ENCODE peak calls at places on chromosomes 6 and 20, in five cellular contexts. N is fibroblast of the aortic adventitia, U is A549, B is upper lobe of right lung, T is breast epithelium. Z is an unnamed sample.

GRCh38 chr6:14635195-14635594 is 517.6 kb downstream of the CD83 start:
- DNase-seq in U (no peak), B (no peak), T (no peak), N (no peak), Z (no peak)

GRCh38 chr20:49585585-49586245 is 17.8 kb upstream of the PTGIS start:
- DNase-seq in U (no peak), T (no peak), N (no peak), B (no peak), Z (no peak)

GRCh38 chr6:133889557-133890301 is 816 bp downstream of the TCF21 start:
- DNase-seq in T (no peak), U (no peak), B (no peak), N (peak), Z (no peak)

GRCh38 chr6:139082370-139082769 is 52.5 kb upstream of the HECA start:
- DNase-seq in U (no peak), N (no peak), T (no peak), B (no peak), Z (no peak)

GRCh38 chr20:44835661-44836221 is 25.4 kb upstream of the RIMS4 start:
- DNase-seq in T (no peak), B (no peak), N (no peak), U (no peak), Z (no peak)

GRCh38 chr6:140744648-140745320 is 1370.3 kb upstream of the CITED2 start:
- DNase-seq in N (peak), U (no peak), B (no peak), T (no peak), Z (peak)

GRCh38 chr20:33387177-33387576 is 14.1 kb downstream of the CDK5RAP1 start:
- DNase-seq in B (no peak), T (no peak), N (peak), U (peak), Z (peak)

GRCh38 chr6:166312832-166313231 is 4.6 kb upstream of the PRR18 start:
- DNase-seq in N (peak), B (no peak), U (no peak), T (no peak), Z (no peak)

GRCh38 chr6:161228911-161229591 is 44.8 kb downstream of the AGPAT4 start:
- DNase-seq in B (no peak), U (no peak), T (no peak), N (peak), Z (peak)
- H3K4me3 ChIP-seq in B (no peak), U (no peak), T (peak), N (peak), Z (peak)

DNA sequence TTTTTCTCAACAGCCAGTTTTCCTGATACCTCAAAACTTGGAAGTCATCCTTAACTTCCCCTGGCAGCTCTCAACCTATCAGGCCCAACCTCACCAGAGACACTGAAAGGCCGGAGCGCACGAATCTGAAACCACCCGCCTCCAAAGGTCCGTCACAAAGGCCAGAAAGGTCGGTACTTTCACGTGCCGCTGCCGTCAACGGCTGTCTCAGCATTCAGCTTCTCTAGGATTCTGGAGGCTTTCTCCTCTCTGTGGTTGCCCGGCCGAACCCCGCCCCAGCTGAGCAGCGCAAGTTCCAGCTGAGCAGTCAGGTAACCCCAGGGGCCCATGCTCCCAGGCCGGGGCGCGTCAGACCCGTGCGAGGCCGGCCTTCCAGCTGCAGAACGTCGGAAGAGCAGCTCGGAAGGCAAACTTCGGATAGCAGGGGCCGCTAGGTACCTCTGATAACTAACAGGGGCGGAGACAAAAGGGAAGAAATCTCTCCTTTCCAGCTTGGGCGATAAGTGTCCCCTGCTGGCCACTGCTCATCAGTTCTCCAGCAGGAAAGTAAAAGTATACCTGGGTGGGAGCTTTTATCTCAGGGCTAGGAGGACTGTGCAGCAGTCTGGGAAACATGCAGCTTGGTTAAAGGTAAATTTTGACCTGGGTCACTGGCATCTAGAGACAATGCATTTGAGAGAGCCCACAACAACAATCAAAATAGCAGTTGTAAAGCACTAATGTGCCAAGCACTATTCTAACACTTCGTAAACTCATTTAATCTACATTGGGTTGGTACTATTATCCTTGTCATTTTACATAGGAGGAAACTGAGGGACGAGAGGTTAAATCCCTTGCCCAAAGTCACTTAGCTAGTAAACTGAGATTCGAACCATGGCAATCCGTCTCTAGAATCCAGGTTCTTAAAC is 16.1 kb downstream of the ZSCAN12 start:
- DNase-seq in B (peak), T (peak), U (peak), N (peak), Z (peak)
- H3K4me3 ChIP-seq in B (peak), T (peak), U (peak), N (peak), Z (peak)

DNA sequence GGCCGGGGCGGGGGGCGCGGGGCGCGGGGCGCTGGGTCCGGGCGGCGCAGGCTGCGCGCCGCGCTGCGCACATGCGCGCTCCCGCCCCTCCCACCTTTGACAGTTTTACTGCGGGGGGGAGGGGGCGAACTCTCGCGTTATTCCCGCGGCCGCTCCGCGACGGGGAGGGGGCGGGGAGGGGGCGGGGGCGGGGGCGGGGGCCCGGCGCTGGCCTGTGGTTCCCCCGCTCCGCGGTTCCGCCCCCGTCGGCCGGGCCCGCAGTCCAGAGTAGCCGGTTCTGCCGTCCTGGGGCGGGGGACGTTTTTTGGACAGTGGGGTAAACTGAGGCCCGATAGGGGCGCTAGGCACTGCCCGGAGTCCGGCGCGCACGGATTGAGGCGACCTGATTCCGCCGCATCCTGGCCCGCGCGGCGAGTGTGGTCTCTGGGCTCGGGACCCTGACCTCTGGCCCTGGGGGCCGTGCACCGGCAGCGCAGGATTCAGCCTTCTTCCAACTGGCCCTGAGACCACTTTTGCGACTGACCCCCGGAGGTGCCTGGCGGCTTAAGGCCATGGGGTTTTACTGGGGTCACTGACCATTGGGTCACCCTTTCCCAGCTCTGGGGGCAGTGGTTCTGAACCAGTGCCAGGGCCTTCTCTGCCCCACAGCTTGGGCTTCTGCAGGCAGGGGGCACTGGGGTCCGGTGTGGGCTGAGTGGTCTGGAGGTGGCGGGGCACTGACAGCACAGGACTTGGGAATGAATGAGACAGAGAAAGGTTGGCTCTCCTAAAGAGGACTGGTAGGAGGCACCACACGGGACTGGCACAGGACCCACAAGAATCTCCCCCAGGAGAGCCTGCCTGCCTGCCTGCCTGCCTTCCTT is at the start of gene ZNF512B:
- DNase-seq in N (peak), B (peak), T (no peak), U (peak), Z (no peak)
- H3K4me3 ChIP-seq in N (peak), B (peak), T (peak), U (peak), Z (peak)

GRCh38 chr6:104753251-104753650 is 106.5 kb downstream of the HACE1 start:
- DNase-seq in U (no peak), N (no peak), B (no peak), T (no peak), Z (no peak)

GRCh38 chr6:104750449-104750848 is 109.3 kb downstream of the HACE1 start:
- DNase-seq in U (no peak), T (no peak), B (no peak), N (no peak), Z (no peak)

DNA sequence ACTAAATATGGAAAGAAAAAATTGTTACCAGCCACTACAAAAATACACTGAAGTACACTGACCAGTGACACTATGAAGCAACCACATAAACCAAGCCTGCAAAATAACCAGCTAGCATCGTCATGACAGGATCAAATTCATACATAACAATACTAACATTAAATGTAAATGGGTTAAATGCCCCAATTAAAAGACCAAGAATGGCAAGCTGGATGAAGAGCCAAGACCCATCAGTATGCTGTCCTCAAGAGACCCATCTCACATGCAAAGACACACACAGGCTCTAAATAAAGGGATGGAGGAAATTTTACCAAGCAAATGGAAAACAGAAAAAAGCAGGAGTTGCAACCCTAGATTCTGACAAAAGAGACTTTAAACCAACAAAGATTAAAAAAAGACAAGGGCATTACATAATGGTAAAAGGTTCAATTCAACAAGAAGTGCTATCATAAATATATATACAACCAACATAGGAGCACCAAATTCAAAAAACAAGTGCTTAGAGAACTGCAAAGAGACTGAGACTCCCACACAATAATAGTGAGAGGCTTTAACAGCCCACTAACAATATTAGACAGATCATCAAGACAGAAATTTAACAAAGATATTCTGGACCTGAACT is 104.8 kb downstream of the HACE1 start:
- DNase-seq in T (no peak), N (peak), B (no peak), U (no peak), Z (peak)
- H3K4me3 ChIP-seq in T (no peak), N (no peak), B (no peak), U (no peak), Z (no peak)